ENCODE peak calls at places on chromosome 1, in nine cellular contexts. T, E, B, Y, L, F, P, G and M are unnamed samples.

GRCh38 chr1:91891969-91892368 is 6.0 kb upstream of the TGFBR3 start:
- DNase-seq in Y (no peak), P (no peak), B (no peak), G (no peak), L (no peak), T (no peak), E (no peak), F (no peak), M (no peak)

GRCh38 chr1:228161866-228162265 is 3.7 kb upstream of the IBA57 start:
- DNase-seq in P (no peak), G (no peak), T (no peak), L (no peak), E (no peak), Y (no peak), B (no peak), F (no peak), M (no peak)

GRCh38 chr1:53349369-53349705 is 21.5 kb upstream of the LRP8 start:
- DNase-seq in G (no peak), L (no peak), Y (no peak), E (no peak), P (no peak), B (no peak), T (no peak), F (no peak), M (no peak)

GRCh38 chr1:225425211-225425786 is 2.5 kb downstream of the LBR start:
- DNase-seq in F (no peak), G (no peak), T (no peak), Y (no peak), P (no peak), E (no peak), L (no peak), B (no peak), M (no peak)

GRCh38 chr1:178495158-178495557 is 1.6 kb downstream of the CLEC20A start:
- DNase-seq in Y (no peak), F (no peak), B (no peak), E (no peak), G (no peak), L (no peak), P (no peak), T (no peak), M (no peak)

GRCh38 chr1:173682174-173682573 is 12.5 kb upstream of the ANKRD45 start:
- DNase-seq in E (no peak), T (no peak), G (no peak), P (no peak), B (no peak), L (no peak), F (no peak), Y (no peak), M (no peak)

GRCh38 chr1:59718064-59718988 is 96.4 kb upstream of the HOOK1 start:
- DNase-seq in P (no peak), E (no peak), F (no peak), G (no peak), T (no peak), B (peak), L (no peak), Y (no peak), M (no peak)

GRCh38 chr1:92749024-92749634 is 35.8 kb downstream of the EVI5 start:
- DNase-seq in B (no peak), F (no peak), L (no peak), G (peak), P (peak), T (peak), Y (peak), E (no peak), M (peak)

GRCh38 chr1:30908446-30908885 is at the start of gene SDC3:
- DNase-seq in L (no peak), E (no peak), P (peak), G (no peak), F (no peak), T (peak), Y (no peak), B (no peak), M (no peak)